ENCODE peak calls at places on chromosomes 4 and X, in five cellular contexts. I is mammary epithelial cell, U is cardiac muscle cell, Y is fibroblast of lung, J is lower lobe of right lung. W is an unnamed sample.

GRCh38 chrX:47198026-47198686 is 4.5 kb downstream of the UBA1 start:
- DNase-seq in I (no peak), U (peak; percentile 45), Y (no peak), J (no peak), W (no peak)

GRCh38 chr4:175813841-175814240 is 1.8 kb upstream of the GPM6A start:
- DNase-seq in I (no peak), U (no peak), Y (no peak), J (no peak), W (no peak)

GRCh38 chr4:186829097-186829496 is 105.4 kb upstream of the FAT1 start:
- DNase-seq in I (no peak), U (no peak), Y (no peak), J (no peak), W (no peak)

GRCh38 chr4:152245706-152246105 is 290.2 kb downstream of the FBXW7 start:
- DNase-seq in I (no peak), U (no peak), Y (no peak), J (no peak), W (no peak)

GRCh38 chr4:38917481-38918025 is 49.9 kb downstream of the FAM114A1 start:
- DNase-seq in I (no peak), U (no peak), Y (no peak), J (no peak), W (no peak)

GRCh38 chr4:106698621-106699195 is 330.1 kb upstream of the GIMD1 start:
- DNase-seq in I (no peak), U (no peak), Y (no peak), J (no peak), W (no peak)

GRCh38 chr4:168585168-168586091 is 88.6 kb downstream of the PALLD start:
- DNase-seq in I (peak; percentile 83), U (peak; percentile 90), Y (peak; percentile 84), J (peak; percentile 77), W (no peak)

GRCh38 chr4:3791910-3792542 is 25.8 kb downstream of the ADRA2C start:
- DNase-seq in I (peak; percentile 29), U (peak; percentile 39), Y (no peak), J (peak; percentile 55), W (no peak)

GRCh38 chr4:165124488-165124887 is 11.8 kb upstream of the TMEM192 start:
- DNase-seq in I (no peak), U (no peak), Y (no peak), J (no peak), W (no peak)

GRCh38 chr4:161466321-161466720 is 697.5 kb downstream of the FSTL5 start:
- DNase-seq in I (no peak), U (no peak), Y (no peak), J (no peak), W (no peak)

GRCh38 chr4:17173300-17173699 is 274.9 kb upstream of the LDB2 start:
- DNase-seq in I (no peak), U (no peak), Y (no peak), J (no peak), W (no peak)

GRCh38 chrX:19953145-19953544 is 37.7 kb downstream of the BCLAF3 start:
- DNase-seq in I (no peak), U (no peak), Y (no peak), J (no peak), W (no peak)

GRCh38 chr4:105392858-105393257 is 81.0 kb downstream of the PPA2 start:
- DNase-seq in I (no peak), U (no peak), Y (no peak), J (no peak), W (no peak)

GRCh38 chrX:115178473-115178872 is 10.7 kb upstream of the RBMXL3 start:
- DNase-seq in I (no peak), U (no peak), Y (no peak), J (no peak), W (no peak)

GRCh38 chrX:106935175-106935574 is 15.0 kb downstream of the CLDN2 start:
- DNase-seq in I (no peak), U (peak; percentile 66), Y (no peak), J (no peak), W (no peak)

GRCh38 chr4:82268050-82268825 is 105.6 kb downstream of the HNRNPD start:
- DNase-seq in I (peak; percentile 70), U (peak; percentile 76), Y (peak; percentile 58), J (peak; percentile 55), W (no peak)

GRCh38 chr4:152634110-152634760 is 45.6 kb downstream of the TMEM154 start:
- DNase-seq in I (peak; percentile 90), U (peak; percentile 45), Y (peak; percentile 10), J (no peak), W (no peak)

GRCh38 chr4:3346146-3346545 is 53.3 kb downstream of the RGS12 start:
- DNase-seq in I (peak; percentile 66), U (peak; percentile 87), Y (peak; percentile 88), J (no peak), W (no peak)

GRCh38 chr4:98166025-98166730 is 22.9 kb upstream of the STPG2 start:
- DNase-seq in I (peak; percentile 84), U (peak; percentile 7), Y (no peak), J (no peak), W (no peak)

GRCh38 chr4:41141910-41142309 is 72.4 kb downstream of the APBB2 start:
- DNase-seq in I (peak; percentile 69), U (peak; percentile 71), Y (peak; percentile 97), J (no peak), W (no peak)

GRCh38 chr4:139229534-139230039 is 50.4 kb downstream of the MGARP start:
- DNase-seq in I (peak; percentile 47), U (peak; percentile 72), Y (peak; percentile 81), J (no peak), W (no peak)

GRCh38 chr4:177229331-177229730 is 80.3 kb upstream of the NEIL3 start:
- DNase-seq in I (no peak), U (peak; percentile 25), Y (peak; percentile 53), J (no peak), W (no peak)

GRCh38 chrX:72128881-72129280 is 2.8 kb downstream of the RTL5 start:
- DNase-seq in I (no peak), U (peak; percentile 28), Y (no peak), J (no peak), W (no peak)

GRCh38 chrX:134542485-134542884 is 82.5 kb downstream of the HPRT1 start:
- DNase-seq in I (peak; percentile 69), U (peak; percentile 88), Y (peak; percentile 80), J (no peak), W (no peak)

GRCh38 chr4:139015948-139016451 is 419 bp downstream of the NOCT start:
- DNase-seq in I (peak; percentile 42), U (peak; percentile 36), Y (peak; percentile 42), J (peak; percentile 70), W (no peak)

GRCh38 chrX:11611161-11611560 is 54.6 kb downstream of the ARHGAP6 start:
- DNase-seq in I (no peak), U (no peak), Y (no peak), J (no peak), W (no peak)

GRCh38 chrX:100363926-100364325 is 46.1 kb downstream of the PCDH19 start:
- DNase-seq in I (no peak), U (no peak), Y (no peak), J (no peak), W (no peak)

GRCh38 chr4:147674073-147674472 is 9.9 kb downstream of the PRMT9 start:
- DNase-seq in I (no peak), U (no peak), Y (peak; percentile 59), J (no peak), W (no peak)

GRCh38 chr4:42339935-42340406 is 57.3 kb upstream of the SHISA3 start:
- DNase-seq in I (peak; percentile 1), U (peak; percentile 92), Y (peak; percentile 67), J (no peak), W (no peak)

GRCh38 chr4:140568507-140569306 is at the start of gene UCP1:
- DNase-seq in I (no peak), U (peak; percentile 6), Y (no peak), J (peak; percentile 60), W (no peak)
- TF ChIP-seq CTCF in I (no peak), U (no peak), Y (no peak), J (no peak), W (no peak)

GRCh38 chr4:86957214-86957613 is 22.4 kb downstream of the AFF1 start:
- DNase-seq in I (peak; percentile 72), U (peak; percentile 63), Y (peak; percentile 45), J (no peak), W (no peak)
- H3K27ac ChIP-seq in I (peak overlapping the region; percentile 3), U (no peak overlapping the region), Y (no peak overlapping the region), J (no peak overlapping the region), W (peak overlapping the region; percentile 30)

GRCh38 chr4:77157859-77158486 is 966 bp downstream of the CCNG2 start:
- DNase-seq in I (peak; percentile 89), U (peak; percentile 93), Y (peak; percentile 87), J (peak; percentile 92), W (peak; percentile 97)
- TF ChIP-seq CTCF in I (no peak), U (no peak), Y (no peak), J (no peak), W (peak; percentile 9)

GRCh38 chr4:54165011-54165410 is 64.1 kb upstream of the PDGFRA start:
- DNase-seq in I (no peak), U (no peak), Y (no peak), J (no peak), W (no peak)

GRCh38 chr4:54167508-54167907 is 61.6 kb upstream of the PDGFRA start:
- DNase-seq in I (no peak), U (no peak), Y (no peak), J (no peak), W (no peak)

GRCh38 chr4:54159543-54159942 is 59.6 kb downstream of the GSX2 start:
- DNase-seq in I (no peak), U (no peak), Y (no peak), J (no peak), W (no peak)

GRCh38 chr4:54169176-54169575 is 59.9 kb upstream of the PDGFRA start:
- DNase-seq in I (no peak), U (peak; percentile 18), Y (no peak), J (no peak), W (no peak)

DNA sequence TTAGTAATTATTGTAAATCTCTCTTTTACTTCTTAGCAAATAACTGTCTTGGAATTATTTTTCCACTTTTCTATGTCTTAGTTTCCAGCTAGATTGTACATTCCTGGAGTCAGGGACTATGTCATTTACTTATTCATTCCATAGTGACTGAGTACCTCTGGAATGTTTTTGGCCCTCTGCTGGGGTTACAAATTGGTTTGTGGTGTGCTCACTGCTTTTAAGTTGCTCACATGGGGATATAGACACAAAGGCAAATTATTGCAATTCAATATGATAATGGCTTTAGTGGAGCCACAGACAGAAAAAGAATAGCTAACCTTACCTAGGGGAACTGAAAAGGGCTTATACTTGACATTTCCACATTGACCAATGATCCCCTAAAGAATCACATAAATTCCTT is 63.7 kb upstream of the PDGFRA start:
- DNase-seq in I (peak; percentile 75), U (peak; percentile 92), Y (peak; percentile 86), J (no peak), W (no peak)
- H3K27ac ChIP-seq in I (peak overlapping the region; percentile 18), U (no peak overlapping the region), Y (peak overlapping the region; percentile 44), J (no peak overlapping the region), W (no peak overlapping the region)

GRCh38 chr4:163110442-163110841 is 56.2 kb downstream of the NAF1 start:
- DNase-seq in I (no peak), U (no peak), Y (no peak), J (no peak), W (no peak)

GRCh38 chr4:163108614-163109013 is 58.1 kb downstream of the NAF1 start:
- DNase-seq in I (no peak), U (no peak), Y (no peak), J (no peak), W (no peak)

GRCh38 chr4:163109967-163110366 is 56.7 kb downstream of the NAF1 start:
- DNase-seq in I (no peak), U (no peak), Y (no peak), J (no peak), W (no peak)

GRCh38 chr4:163113921-163114703 is 52.6 kb downstream of the NAF1 start:
- DNase-seq in I (no peak), U (peak; percentile 48), Y (no peak), J (no peak), W (no peak)

GRCh38 chr4:163111588-163111987 is 55.1 kb downstream of the NAF1 start:
- DNase-seq in I (no peak), U (peak; percentile 46), Y (peak; percentile 11), J (no peak), W (no peak)
- TF ChIP-seq CTCF in I (no peak), U (peak; percentile 44), Y (peak; percentile 26), J (no peak), W (no peak)